ENCODE peak calls at places on chromosome 18, in nine cellular contexts. R, N, X, P, S, L, A, F and Y are unnamed samples.

GRCh38 chr18:61681065-61681464 is 211.7 kb downstream of the RNF152 start:
- DNase-seq in A (no peak), L (no peak), S (no peak), F (no peak), N (no peak), X (no peak), P (no peak), R (no peak), Y (no peak)

GRCh38 chr18:48926420-48926857 is 24.3 kb downstream of the SMAD7 start:
- DNase-seq in P (no peak), L (no peak), S (no peak), R (no peak), N (no peak), X (no peak), A (no peak), F (no peak), Y (no peak)

GRCh38 chr18:75203456-75204261 is 5.3 kb downstream of the PTGR3 start:
- DNase-seq in F (no peak), X (no peak), N (no peak), P (no peak), L (no peak), R (peak; percentile 22), A (no peak), S (peak; percentile 59), Y (no peak)

GRCh38 chr18:59264651-59265245 is 8.5 kb downstream of the RAX start:
- DNase-seq in L (no peak), N (no peak), X (no peak), P (no peak), R (peak; percentile 24), F (no peak), S (no peak), A (no peak), Y (no peak)

GRCh38 chr18:58161659-58162058 is 117.6 kb downstream of the NEDD4L start:
- DNase-seq in P (no peak), L (no peak), R (peak; percentile 17), S (no peak), A (no peak), F (no peak), N (no peak), X (peak; percentile 81), Y (no peak)

GRCh38 chr18:42030586-42031182 is 75.7 kb downstream of the PIK3C3 start:
- DNase-seq in L (no peak), N (no peak), F (no peak), X (peak; percentile 8), S (peak; percentile 50), A (no peak), R (peak; percentile 56), P (no peak), Y (peak; percentile 21)

GRCh38 chr18:56795381-56795780 is 144.2 kb downstream of the WDR7 start:
- DNase-seq in S (peak; percentile 24), P (peak; percentile 5), A (no peak), L (no peak), R (no peak), F (no peak), X (peak; percentile 27), N (no peak), Y (no peak)

GRCh38 chr18:63322908-63323634 is 3.5 kb upstream of the BCL2 start:
- DNase-seq in P (peak; percentile 61), S (peak; percentile 93), X (peak; percentile 56), R (peak; percentile 56), F (no peak), A (peak; percentile 62), N (no peak), L (no peak), Y (peak; percentile 61)

GRCh38 chr18:38241736-38242135 is 676.1 kb upstream of the CELF4 start:
- DNase-seq in R (no peak), X (peak; percentile 81), A (no peak), L (no peak), N (no peak), F (peak; percentile 97), S (no peak), P (no peak), Y (no peak)

GRCh38 chr18:2997429-2997828 is 15.5 kb downstream of the LPIN2 start:
- DNase-seq in S (no peak), X (no peak), L (no peak), F (no peak), N (no peak), A (no peak), R (no peak), P (no peak), Y (no peak)